ENCODE peak calls at places on chromosomes 11 and 22, in ten cellular contexts. E is Caco-2, N is fibroblast of mammary gland, C is GM06990, B is BE2C, D is AG09309, Q is tibial artery, X is cardiac muscle cell, H is left lung, K is mucosa of descending colon. P is an unnamed sample.
A peak's percentile ranks its signal among the peaks of the same experiment; 100 is the strongest.

GRCh38 chr11:2807276-2807681 is 78.3 kb downstream of the CDKN1C start:
- DNase-seq in E (no peak), N (no peak), C (no peak), B (peak; percentile 9), D (no peak), Q (peak; percentile 71), X (no peak), H (peak; percentile 85), K (peak; percentile 67), P (peak; percentile 15)

GRCh38 chr11:63918576-63919171 is 1.7 kb upstream of the RCOR2 start:
- DNase-seq in E (no peak), N (no peak), C (no peak), B (peak; percentile 35), D (no peak), Q (no peak), X (no peak), H (no peak), K (no peak), P (no peak)

GRCh38 chr11:13315517-13316432 is 38.2 kb downstream of the BMAL1 start:
- DNase-seq in E (no peak), N (peak; percentile 67), C (no peak), B (no peak), D (no peak), Q (no peak), X (no peak), H (no peak), K (no peak), P (no peak)

GRCh38 chr11:123475478-123475877 is 45.4 kb downstream of the GRAMD1B start:
- DNase-seq in E (peak; percentile 24), N (peak; percentile 38), C (no peak), B (peak; percentile 33), D (no peak), Q (no peak), X (peak; percentile 76), H (no peak), K (no peak), P (peak; percentile 66)

GRCh38 chr22:48500481-48501230 is 1327.0 kb downstream of the BRD1 start:
- DNase-seq in E (no peak), N (no peak), C (no peak), B (no peak), D (no peak), Q (no peak), X (no peak), H (peak; percentile 70), K (peak; percentile 37), P (peak; percentile 29)

GRCh38 chr11:44652901-44653644 is 73.7 kb upstream of the TSPAN18 start:
- DNase-seq in E (no peak), N (no peak), C (no peak), B (no peak), D (no peak), Q (no peak), X (no peak), H (no peak), K (no peak), P (no peak)

GRCh38 chr11:119153049-119153818 is 4.4 kb downstream of the ABCG4 start:
- DNase-seq in E (peak; percentile 31), N (no peak), C (no peak), B (no peak), D (no peak), Q (no peak), X (peak; percentile 25), H (no peak), K (no peak), P (no peak)

GRCh38 chr11:10809373-10810199 is 860 bp upstream of the EIF4G2 start:
- DNase-seq in E (peak; percentile 66), N (peak; percentile 81), C (no peak), B (no peak), D (peak; percentile 56), Q (peak; percentile 30), X (no peak), H (peak; percentile 86), K (peak; percentile 73), P (peak; percentile 83)

GRCh38 chr11:28517621-28518020 is 409.4 kb downstream of the METTL15 start:
- DNase-seq in E (no peak), N (no peak), C (no peak), B (no peak), D (no peak), Q (no peak), X (no peak), H (no peak), K (no peak), P (no peak)

GRCh38 chr22:45612451-45612901 is 59.2 kb upstream of the ATXN10 start:
- DNase-seq in E (no peak), N (peak; percentile 93), C (no peak), B (peak; percentile 45), D (peak; percentile 55), Q (peak; percentile 72), X (no peak), H (no peak), K (no peak), P (peak; percentile 82)

GRCh38 chr22:42711895-42712837 is 8.5 kb downstream of the A4GALT start:
- DNase-seq in E (no peak), N (no peak), C (peak; percentile 56), B (no peak), D (no peak), Q (no peak), X (no peak), H (no peak), K (no peak), P (no peak)

GRCh38 chr11:114395776-114396175 is 4.5 kb downstream of the C11orf71 start:
- DNase-seq in E (peak; percentile 32), N (peak; percentile 16), C (no peak), B (no peak), D (no peak), Q (no peak), X (no peak), H (no peak), K (no peak), P (no peak)

DNA sequence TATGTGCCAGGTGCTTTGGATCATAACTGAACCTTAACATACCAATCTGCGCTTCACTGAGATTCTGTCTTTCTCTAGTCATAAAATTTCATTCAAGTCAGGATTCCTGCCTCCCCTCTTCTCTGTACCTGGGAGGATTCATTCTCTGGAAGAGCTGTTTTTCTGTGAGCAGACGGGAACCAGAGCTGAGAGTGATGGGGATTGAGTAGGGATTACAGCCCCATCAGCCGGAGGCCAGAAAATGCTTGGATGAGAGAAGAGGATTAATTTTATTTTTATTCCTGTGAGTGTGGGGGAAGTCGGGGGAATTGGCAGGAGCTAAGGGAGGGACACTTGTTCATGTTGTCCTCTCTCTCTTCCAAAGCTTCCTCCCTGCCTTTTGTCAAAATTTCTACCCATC is 4.7 kb downstream of the STX3 start:
- DNase-seq in E (no peak), N (no peak), C (no peak), B (no peak), D (no peak), Q (no peak), X (no peak), H (no peak), K (no peak), P (no peak)
- H3K4me3 ChIP-seq in E (no peak overlapping the region), N (no peak overlapping the region), C (no peak overlapping the region), B (no peak overlapping the region), D (no peak overlapping the region), Q (no peak overlapping the region), X (no peak overlapping the region), H (no peak overlapping the region), K (no peak overlapping the region), P (no peak overlapping the region)

GRCh38 chr11:69882270-69882608 is 63.0 kb upstream of the FGF3 start:
- DNase-seq in E (no peak), N (no peak), C (no peak), B (peak; percentile 4), D (no peak), Q (no peak), X (no peak), H (peak; percentile 40), K (no peak), P (no peak)
- TF ChIP-seq CTCF in E (no peak), N (no peak), C (no peak), B (no peak), D (no peak), Q (no peak), X (no peak), H (no peak), K (no peak), P (no peak)

GRCh38 chr11:75667831-75668507 is 869 bp downstream of the MAP6 start:
- DNase-seq in E (peak; percentile 90), N (peak; percentile 20), C (peak; percentile 58), B (peak; percentile 89), D (no peak), Q (no peak), X (peak; percentile 69), H (peak; percentile 82), K (no peak), P (peak; percentile 27)

GRCh38 chr11:75664366-75664765 is 4.5 kb downstream of the MAP6 start:
- DNase-seq in E (no peak), N (no peak), C (no peak), B (no peak), D (no peak), Q (no peak), X (no peak), H (no peak), K (no peak), P (no peak)

GRCh38 chr11:75668508-75669297 is at the start of gene MAP6:
- DNase-seq in E (peak; percentile 81), N (no peak), C (no peak), B (peak; percentile 64), D (no peak), Q (no peak), X (peak; percentile 45), H (peak; percentile 81), K (no peak), P (peak; percentile 10)

GRCh38 chr11:75665126-75665525 is 3.7 kb downstream of the MAP6 start:
- DNase-seq in E (no peak), N (no peak), C (no peak), B (no peak), D (no peak), Q (no peak), X (no peak), H (no peak), K (no peak), P (no peak)

DNA sequence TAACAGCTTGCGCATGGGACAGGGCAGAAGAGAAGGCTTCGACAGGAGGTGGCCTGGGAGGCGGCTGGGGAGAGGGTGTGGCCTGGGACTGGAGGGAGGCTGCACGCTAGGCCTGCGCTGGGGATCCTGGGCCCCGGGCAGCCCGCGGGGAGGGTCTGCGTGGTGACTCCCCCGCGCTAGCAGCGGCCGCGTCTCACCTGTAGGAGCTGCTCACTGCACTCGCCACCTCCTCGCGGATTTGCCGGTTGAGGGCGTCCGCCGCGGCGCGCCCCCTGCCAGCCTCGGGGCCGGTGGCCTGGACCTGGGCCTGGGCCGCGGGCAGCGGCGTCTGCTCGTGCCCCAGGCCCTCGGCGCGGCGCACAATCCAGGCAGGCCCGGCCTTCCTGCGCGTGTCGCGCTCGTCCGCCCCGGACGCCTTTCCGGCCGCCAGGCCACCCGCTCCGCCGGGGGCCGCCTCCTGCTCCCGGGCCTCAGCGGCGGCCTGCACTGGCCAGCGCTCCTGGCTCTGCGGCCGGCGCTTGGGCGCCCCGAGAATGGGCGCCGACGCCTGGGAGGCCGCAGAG is 1.5 kb downstream of the MAP6 start:
- DNase-seq in E (peak; percentile 92), N (no peak), C (no peak), B (peak; percentile 44), D (no peak), Q (no peak), X (peak; percentile 52), H (peak; percentile 84), K (no peak), P (no peak)
- H3K4me3 ChIP-seq in E (peak overlapping the region; percentile 69), N (peak overlapping the region; percentile 20), C (peak overlapping the region; percentile 48), B (peak overlapping the region; percentile 58), D (peak overlapping the region; percentile 48), Q (peak overlapping the region; percentile 59), X (peak overlapping the region; percentile 48), H (peak overlapping the region; percentile 40), K (no peak overlapping the region), P (peak overlapping the region; percentile 26)

GRCh38 chr11:32006799-32007388 is 84.0 kb upstream of the RCN1 start:
- DNase-seq in E (peak; percentile 44), N (peak; percentile 50), C (no peak), B (no peak), D (peak; percentile 7), Q (no peak), X (peak; percentile 53), H (no peak), K (no peak), P (peak; percentile 59)
- TF ChIP-seq CTCF in E (peak; percentile 71), N (peak; percentile 68), C (peak; percentile 79), B (peak; percentile 66), D (peak; percentile 75), Q (no peak), X (peak; percentile 75), H (peak; percentile 45), K (peak; percentile 7), P (peak; percentile 78)